ENCODE peak calls at places on chromosomes 2 and 18, in five cellular contexts. One of them, this sample, is unnamed.

GRCh38 chr2:47225061-47225783 is 70.1 kb upstream of the STPG4 start:
- DNase-seq in AG04449: no peak
- DNase-seq in cardiac fibroblast: peak
- DNase-seq in upper lobe of right lung: no peak
- DNase-seq in lower leg skin: no peak
- DNase-seq in this sample: peak

GRCh38 chr2:73089270-73090030 is 17.9 kb upstream of the SFXN5 start:
- DNase-seq in AG04449: peak
- DNase-seq in cardiac fibroblast: peak
- DNase-seq in upper lobe of right lung: no peak
- DNase-seq in lower leg skin: no peak
- DNase-seq in this sample: peak

GRCh38 chr18:78017869-78018268 is 768.2 kb downstream of the GALR1 start:
- DNase-seq in AG04449: no peak
- DNase-seq in cardiac fibroblast: no peak
- DNase-seq in upper lobe of right lung: no peak
- DNase-seq in lower leg skin: no peak
- DNase-seq in this sample: no peak

GRCh38 chr2:38912619-38913018 is 22.9 kb downstream of the ARHGEF33 start:
- DNase-seq in AG04449: no peak
- DNase-seq in cardiac fibroblast: no peak
- DNase-seq in upper lobe of right lung: no peak
- DNase-seq in lower leg skin: no peak
- DNase-seq in this sample: no peak

GRCh38 chr2:237873961-237874551 is 14.6 kb downstream of the RAMP1 start:
- DNase-seq in AG04449: no peak
- DNase-seq in cardiac fibroblast: no peak
- DNase-seq in upper lobe of right lung: peak
- DNase-seq in lower leg skin: no peak
- DNase-seq in this sample: no peak

GRCh38 chr2:871926-872680 is 78.5 kb upstream of the SNTG2 start:
- DNase-seq in AG04449: no peak
- DNase-seq in cardiac fibroblast: no peak
- DNase-seq in upper lobe of right lung: peak
- DNase-seq in lower leg skin: no peak
- DNase-seq in this sample: no peak

GRCh38 chr2:72332720-72333119 is 185.1 kb upstream of the CYP26B1 start:
- DNase-seq in AG04449: no peak
- DNase-seq in cardiac fibroblast: no peak
- DNase-seq in upper lobe of right lung: no peak
- DNase-seq in lower leg skin: no peak
- DNase-seq in this sample: no peak

GRCh38 chr2:218311543-218311884 is 19.2 kb upstream of the TMBIM1 start:
- DNase-seq in AG04449: no peak
- DNase-seq in cardiac fibroblast: no peak
- DNase-seq in upper lobe of right lung: no peak
- DNase-seq in lower leg skin: no peak
- DNase-seq in this sample: no peak

GRCh38 chr18:23881778-23882177 is 132.8 kb upstream of the TTC39C start:
- DNase-seq in AG04449: no peak
- DNase-seq in cardiac fibroblast: no peak
- DNase-seq in upper lobe of right lung: no peak
- DNase-seq in lower leg skin: no peak
- DNase-seq in this sample: no peak

GRCh38 chr2:65054749-65055426 is 1.3 kb upstream of the CEP68 start:
- DNase-seq in AG04449: no peak
- DNase-seq in cardiac fibroblast: no peak
- DNase-seq in upper lobe of right lung: no peak
- DNase-seq in lower leg skin: no peak
- DNase-seq in this sample: no peak

GRCh38 chr2:212990697-212991096 is 160.7 kb downstream of the IKZF2 start:
- DNase-seq in AG04449: no peak
- DNase-seq in cardiac fibroblast: peak
- DNase-seq in upper lobe of right lung: no peak
- DNase-seq in lower leg skin: no peak
- DNase-seq in this sample: no peak

GRCh38 chr2:194003911-194004310 is 1653.1 kb upstream of the SLC39A10 start:
- DNase-seq in AG04449: no peak
- DNase-seq in cardiac fibroblast: peak
- DNase-seq in upper lobe of right lung: no peak
- DNase-seq in lower leg skin: no peak
- DNase-seq in this sample: no peak

GRCh38 chr18:51195602-51196115 is 1.8 kb downstream of the MEX3C start:
- DNase-seq in AG04449: no peak
- DNase-seq in cardiac fibroblast: peak
- DNase-seq in upper lobe of right lung: no peak
- DNase-seq in lower leg skin: no peak
- DNase-seq in this sample: peak

GRCh38 chr2:102063948-102064678 is 72.4 kb downstream of the IL1R2 start:
- DNase-seq in AG04449: peak
- DNase-seq in cardiac fibroblast: peak
- DNase-seq in upper lobe of right lung: peak
- DNase-seq in lower leg skin: peak
- DNase-seq in this sample: peak

GRCh38 chr18:38948436-38948835 is 1382.8 kb upstream of the CELF4 start:
- DNase-seq in AG04449: no peak
- DNase-seq in cardiac fibroblast: no peak
- DNase-seq in upper lobe of right lung: no peak
- DNase-seq in lower leg skin: no peak
- DNase-seq in this sample: no peak

GRCh38 chr2:190507135-190507534 is 27.4 kb downstream of the NEMP2 start:
- DNase-seq in AG04449: no peak
- DNase-seq in cardiac fibroblast: no peak
- DNase-seq in upper lobe of right lung: no peak
- DNase-seq in lower leg skin: peak
- DNase-seq in this sample: no peak

GRCh38 chr2:203840816-203841215 is 26.8 kb upstream of the CTLA4 start:
- DNase-seq in AG04449: no peak
- DNase-seq in cardiac fibroblast: no peak
- DNase-seq in upper lobe of right lung: no peak
- DNase-seq in lower leg skin: no peak
- DNase-seq in this sample: no peak

GRCh38 chr2:71672640-71673401 is 219.5 kb downstream of the DYSF start:
- DNase-seq in AG04449: no peak
- DNase-seq in cardiac fibroblast: no peak
- DNase-seq in upper lobe of right lung: peak
- DNase-seq in lower leg skin: no peak
- DNase-seq in this sample: no peak

GRCh38 chr2:183248866-183249567 is 124.8 kb downstream of the NUP35 start:
- DNase-seq in AG04449: no peak
- DNase-seq in cardiac fibroblast: peak
- DNase-seq in upper lobe of right lung: no peak
- DNase-seq in lower leg skin: no peak
- DNase-seq in this sample: peak
- TF ChIP-seq CTCF in AG04449: peak
- TF ChIP-seq CTCF in cardiac fibroblast: peak
- TF ChIP-seq CTCF in upper lobe of right lung: peak
- TF ChIP-seq CTCF in lower leg skin: no peak
- TF ChIP-seq CTCF in this sample: peak

GRCh38 chr2:84697895-84698294 is 181.6 kb downstream of the DNAH6 start:
- DNase-seq in AG04449: no peak
- DNase-seq in cardiac fibroblast: peak
- DNase-seq in upper lobe of right lung: no peak
- DNase-seq in lower leg skin: no peak
- DNase-seq in this sample: no peak

GRCh38 chr2:84700006-84700405 is 180.9 kb downstream of the TRABD2A start:
- DNase-seq in AG04449: no peak
- DNase-seq in cardiac fibroblast: no peak
- DNase-seq in upper lobe of right lung: no peak
- DNase-seq in lower leg skin: no peak
- DNase-seq in this sample: no peak

DNA sequence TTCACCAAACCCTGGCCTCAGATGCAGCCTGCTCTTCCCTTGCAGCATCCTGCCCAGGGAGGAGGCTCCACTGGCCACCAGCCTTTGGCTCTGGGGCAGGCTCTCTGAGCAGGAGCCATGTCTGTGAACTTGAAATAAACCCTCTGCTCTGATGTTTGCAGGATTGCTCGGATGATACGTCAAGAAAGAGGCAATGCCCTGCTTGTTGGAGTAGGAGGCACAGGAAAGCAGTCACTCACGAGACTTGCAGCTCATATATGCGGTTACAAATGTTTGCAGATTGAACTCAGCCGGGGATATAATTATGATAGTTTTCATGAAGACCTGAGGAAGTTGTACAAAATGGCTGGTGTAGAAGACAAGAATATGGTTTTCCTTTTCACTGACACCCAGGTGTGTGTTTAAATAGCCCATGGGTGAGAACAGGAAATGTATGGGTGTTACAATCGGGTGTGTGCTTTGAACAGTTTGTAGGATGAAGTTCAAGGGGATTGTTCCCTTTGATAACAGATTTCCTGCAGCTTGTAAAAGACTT is 177.9 kb downstream of the DNAH6 start:
- DNase-seq in AG04449: no peak
- DNase-seq in cardiac fibroblast: no peak
- DNase-seq in upper lobe of right lung: no peak
- DNase-seq in lower leg skin: no peak
- DNase-seq in this sample: no peak
- TF ChIP-seq CTCF in AG04449: no peak
- TF ChIP-seq CTCF in cardiac fibroblast: no peak
- TF ChIP-seq CTCF in upper lobe of right lung: no peak
- TF ChIP-seq CTCF in lower leg skin: no peak
- TF ChIP-seq CTCF in this sample: no peak

DNA sequence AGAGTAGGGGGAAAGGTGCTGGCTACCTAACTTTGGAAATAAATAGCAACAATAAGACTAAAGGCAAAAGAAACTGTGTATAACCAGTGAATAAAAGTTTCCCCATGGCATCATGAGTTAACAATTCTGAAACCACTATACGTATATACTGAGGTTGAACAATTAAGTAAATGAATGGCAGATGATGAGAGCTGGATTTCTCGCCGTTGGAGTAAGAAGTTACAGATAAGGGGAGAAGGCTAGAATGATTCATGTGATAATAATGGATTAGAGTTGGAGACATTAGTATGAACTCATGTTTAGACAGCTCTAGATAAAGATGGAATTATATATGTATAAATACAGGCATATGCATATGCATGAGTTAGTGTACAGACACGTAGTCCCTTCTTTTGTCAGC is 152.7 kb downstream of the UBR3 start:
- DNase-seq in AG04449: no peak
- DNase-seq in cardiac fibroblast: no peak
- DNase-seq in upper lobe of right lung: no peak
- DNase-seq in lower leg skin: no peak
- DNase-seq in this sample: peak
- TF ChIP-seq CTCF in AG04449: no peak
- TF ChIP-seq CTCF in cardiac fibroblast: no peak
- TF ChIP-seq CTCF in upper lobe of right lung: no peak
- TF ChIP-seq CTCF in lower leg skin: no peak
- TF ChIP-seq CTCF in this sample: no peak

GRCh38 chr18:60676807-60677206 is 304.2 kb upstream of the MC4R start:
- DNase-seq in AG04449: no peak
- DNase-seq in cardiac fibroblast: no peak
- DNase-seq in upper lobe of right lung: no peak
- DNase-seq in lower leg skin: no peak
- DNase-seq in this sample: no peak
- TF ChIP-seq CTCF in AG04449: no peak
- TF ChIP-seq CTCF in cardiac fibroblast: no peak
- TF ChIP-seq CTCF in upper lobe of right lung: no peak
- TF ChIP-seq CTCF in lower leg skin: no peak
- TF ChIP-seq CTCF in this sample: no peak

DNA sequence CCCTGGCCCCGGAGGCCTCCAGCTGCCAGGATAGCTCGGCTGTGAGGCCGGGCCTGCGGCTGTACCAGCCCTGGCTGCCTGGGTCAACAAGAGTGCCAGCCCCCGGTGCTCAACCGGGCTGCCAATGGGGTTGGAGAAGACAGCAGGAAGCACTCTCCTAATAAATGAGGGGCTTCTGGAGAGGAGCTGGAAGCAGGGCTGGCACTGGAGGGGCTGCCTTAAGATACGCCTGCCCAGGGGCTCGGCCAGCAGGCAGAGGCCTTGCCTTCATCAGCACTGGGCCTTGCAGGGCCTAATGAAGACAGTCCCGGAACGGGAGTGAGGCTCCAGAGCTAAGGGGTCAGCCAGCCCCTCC is 73.6 kb downstream of the TEX51 start:
- DNase-seq in AG04449: no peak
- DNase-seq in cardiac fibroblast: no peak
- DNase-seq in upper lobe of right lung: no peak
- DNase-seq in lower leg skin: no peak
- DNase-seq in this sample: no peak
- TF ChIP-seq CTCF in AG04449: no peak
- TF ChIP-seq CTCF in cardiac fibroblast: no peak
- TF ChIP-seq CTCF in upper lobe of right lung: no peak
- TF ChIP-seq CTCF in lower leg skin: no peak
- TF ChIP-seq CTCF in this sample: no peak

GRCh38 chr2:182646763-182647498 is 69.1 kb upstream of the DNAJC10 start:
- DNase-seq in AG04449: no peak
- DNase-seq in cardiac fibroblast: no peak
- DNase-seq in upper lobe of right lung: no peak
- DNase-seq in lower leg skin: no peak
- DNase-seq in this sample: no peak

GRCh38 chr2:182650704-182651103 is 65.4 kb upstream of the DNAJC10 start:
- DNase-seq in AG04449: peak
- DNase-seq in cardiac fibroblast: peak
- DNase-seq in upper lobe of right lung: no peak
- DNase-seq in lower leg skin: no peak
- DNase-seq in this sample: no peak

GRCh38 chr2:182647499-182647787 is 68.6 kb upstream of the DNAJC10 start:
- DNase-seq in AG04449: no peak
- DNase-seq in cardiac fibroblast: no peak
- DNase-seq in upper lobe of right lung: no peak
- DNase-seq in lower leg skin: no peak
- DNase-seq in this sample: no peak

GRCh38 chr2:182652326-182652725 is 63.7 kb upstream of the DNAJC10 start:
- DNase-seq in AG04449: no peak
- DNase-seq in cardiac fibroblast: no peak
- DNase-seq in upper lobe of right lung: no peak
- DNase-seq in lower leg skin: no peak
- DNase-seq in this sample: no peak

DNA sequence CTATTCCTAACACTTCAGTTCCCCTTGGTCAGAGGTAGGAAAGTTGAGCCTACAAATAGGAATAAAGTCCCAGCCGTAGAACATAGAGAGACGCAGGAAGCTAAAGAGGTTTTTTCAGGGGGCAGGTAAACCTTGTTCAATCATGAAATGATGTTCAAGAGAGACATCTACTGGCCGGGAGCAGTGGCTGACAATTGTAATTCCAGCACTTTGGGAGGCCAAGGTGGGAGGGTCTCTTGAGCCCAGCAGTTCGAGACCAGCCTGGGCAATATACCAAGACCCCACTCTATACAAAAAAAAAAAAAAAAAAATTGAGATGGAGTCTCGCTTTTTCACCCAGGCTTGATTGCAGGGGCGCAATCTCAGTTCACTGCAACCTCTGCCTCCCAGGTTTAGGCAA is 66.7 kb upstream of the DNAJC10 start:
- DNase-seq in AG04449: no peak
- DNase-seq in cardiac fibroblast: peak
- DNase-seq in upper lobe of right lung: no peak
- DNase-seq in lower leg skin: no peak
- DNase-seq in this sample: peak
- TF ChIP-seq CTCF in AG04449: peak
- TF ChIP-seq CTCF in cardiac fibroblast: peak
- TF ChIP-seq CTCF in upper lobe of right lung: peak
- TF ChIP-seq CTCF in lower leg skin: no peak
- TF ChIP-seq CTCF in this sample: peak